ENCODE peak calls at places on chromosomes 16 and 17, in ten cellular contexts. One of them, this sample, is unnamed. For H3K36me3 and H3K4me1, the result is how much of the 10 kb centered on the place peaks cover.

GRCh38 chr17:45160505-45161287 is 979 bp upstream of the HEXIM2 start:
- DNase-seq in psoas muscle: peak
- DNase-seq in stomach: peak
- DNase-seq in MM.1S: peak
- DNase-seq in PC-3: peak
- DNase-seq in mucosa of descending colon: peak
- DNase-seq in right lobe of liver: peak
- DNase-seq in cardiac muscle cell: peak
- DNase-seq in heart left ventricle: peak
- DNase-seq in tibial nerve: peak
- DNase-seq in this sample: peak

GRCh38 chr17:2814499-2815341 is 18.5 kb downstream of the RAP1GAP2 start:
- DNase-seq in stomach: no peak
- DNase-seq in heart left ventricle: no peak
- DNase-seq in cardiac muscle cell: no peak
- DNase-seq in right lobe of liver: no peak
- DNase-seq in PC-3: peak
- DNase-seq in MM.1S: peak
- DNase-seq in mucosa of descending colon: peak
- DNase-seq in tibial nerve: no peak
- DNase-seq in psoas muscle: peak
- DNase-seq in this sample: no peak

GRCh38 chr17:80789356-80789902 is 202.2 kb upstream of the CHMP6 start:
- DNase-seq in mucosa of descending colon: no peak
- DNase-seq in heart left ventricle: peak
- DNase-seq in stomach: no peak
- DNase-seq in PC-3: peak
- DNase-seq in MM.1S: no peak
- DNase-seq in psoas muscle: no peak
- DNase-seq in right lobe of liver: no peak
- DNase-seq in tibial nerve: peak
- DNase-seq in cardiac muscle cell: peak
- DNase-seq in this sample: no peak

GRCh38 chr16:3088925-3089716 is 10.0 kb downstream of the ZSCAN10 start:
- DNase-seq in tibial nerve: no peak
- DNase-seq in heart left ventricle: no peak
- DNase-seq in cardiac muscle cell: no peak
- DNase-seq in stomach: no peak
- DNase-seq in mucosa of descending colon: no peak
- DNase-seq in psoas muscle: peak
- DNase-seq in right lobe of liver: peak
- DNase-seq in PC-3: no peak
- DNase-seq in MM.1S: no peak
- DNase-seq in this sample: no peak

GRCh38 chr16:7055443-7055842 is 277.2 kb upstream of the RBFOX1 start:
- DNase-seq in heart left ventricle: no peak
- DNase-seq in stomach: no peak
- DNase-seq in right lobe of liver: no peak
- DNase-seq in mucosa of descending colon: no peak
- DNase-seq in PC-3: no peak
- DNase-seq in psoas muscle: no peak
- DNase-seq in cardiac muscle cell: no peak
- DNase-seq in tibial nerve: no peak
- DNase-seq in MM.1S: no peak
- DNase-seq in this sample: no peak

GRCh38 chr17:54900457-54901229 is at the start of gene TOM1L1:
- DNase-seq in psoas muscle: peak
- DNase-seq in MM.1S: peak
- DNase-seq in heart left ventricle: peak
- DNase-seq in right lobe of liver: peak
- DNase-seq in mucosa of descending colon: peak
- DNase-seq in PC-3: peak
- DNase-seq in cardiac muscle cell: peak
- DNase-seq in tibial nerve: no peak
- DNase-seq in stomach: peak
- DNase-seq in this sample: peak

GRCh38 chr17:16013943-16014407 is 14.4 kb downstream of the TTC19 start:
- DNase-seq in cardiac muscle cell: peak
- DNase-seq in MM.1S: no peak
- DNase-seq in heart left ventricle: no peak
- DNase-seq in PC-3: peak
- DNase-seq in mucosa of descending colon: no peak
- DNase-seq in right lobe of liver: no peak
- DNase-seq in stomach: no peak
- DNase-seq in tibial nerve: no peak
- DNase-seq in psoas muscle: no peak
- DNase-seq in this sample: no peak

GRCh38 chr16:85157813-85158701 is 45.8 kb upstream of the CIBAR2 start:
- DNase-seq in heart left ventricle: no peak
- DNase-seq in right lobe of liver: no peak
- DNase-seq in tibial nerve: no peak
- DNase-seq in cardiac muscle cell: no peak
- DNase-seq in psoas muscle: no peak
- DNase-seq in stomach: no peak
- DNase-seq in MM.1S: no peak
- DNase-seq in mucosa of descending colon: no peak
- DNase-seq in PC-3: no peak
- DNase-seq in this sample: peak

GRCh38 chr16:49921791-49922456 is 66.0 kb upstream of the ZNF423 start:
- DNase-seq in PC-3: peak
- DNase-seq in heart left ventricle: peak
- DNase-seq in psoas muscle: peak
- DNase-seq in tibial nerve: peak
- DNase-seq in cardiac muscle cell: peak
- DNase-seq in stomach: peak
- DNase-seq in MM.1S: peak
- DNase-seq in right lobe of liver: peak
- DNase-seq in mucosa of descending colon: peak
- DNase-seq in this sample: peak

GRCh38 chr16:69888005-69888560 is 63.1 kb upstream of the CLEC18A start:
- DNase-seq in stomach: no peak
- DNase-seq in PC-3: no peak
- DNase-seq in right lobe of liver: no peak
- DNase-seq in MM.1S: no peak
- DNase-seq in cardiac muscle cell: no peak
- DNase-seq in mucosa of descending colon: no peak
- DNase-seq in heart left ventricle: no peak
- DNase-seq in tibial nerve: no peak
- DNase-seq in psoas muscle: no peak
- DNase-seq in this sample: peak

GRCh38 chr16:69886726-69887125 is 64.4 kb upstream of the CLEC18A start:
- DNase-seq in right lobe of liver: no peak
- DNase-seq in stomach: no peak
- DNase-seq in psoas muscle: no peak
- DNase-seq in PC-3: no peak
- DNase-seq in MM.1S: no peak
- DNase-seq in mucosa of descending colon: no peak
- DNase-seq in heart left ventricle: no peak
- DNase-seq in tibial nerve: no peak
- DNase-seq in cardiac muscle cell: no peak
- DNase-seq in this sample: no peak

GRCh38 chr16:69890114-69890890 is 60.8 kb upstream of the CLEC18A start:
- DNase-seq in heart left ventricle: peak
- DNase-seq in psoas muscle: peak
- DNase-seq in right lobe of liver: no peak
- DNase-seq in mucosa of descending colon: peak
- DNase-seq in cardiac muscle cell: peak
- DNase-seq in MM.1S: no peak
- DNase-seq in tibial nerve: peak
- DNase-seq in PC-3: no peak
- DNase-seq in stomach: peak
- DNase-seq in this sample: no peak

GRCh38 chr16:69890891-69891282 is 60.2 kb upstream of the CLEC18A start:
- DNase-seq in heart left ventricle: no peak
- DNase-seq in mucosa of descending colon: peak
- DNase-seq in cardiac muscle cell: no peak
- DNase-seq in right lobe of liver: no peak
- DNase-seq in psoas muscle: no peak
- DNase-seq in stomach: no peak
- DNase-seq in PC-3: no peak
- DNase-seq in tibial nerve: no peak
- DNase-seq in MM.1S: no peak
- DNase-seq in this sample: no peak

GRCh38 chr16:69889295-69889964 is 61.7 kb upstream of the CLEC18A start:
- DNase-seq in stomach: no peak
- DNase-seq in MM.1S: no peak
- DNase-seq in tibial nerve: no peak
- DNase-seq in psoas muscle: no peak
- DNase-seq in mucosa of descending colon: no peak
- DNase-seq in cardiac muscle cell: no peak
- DNase-seq in heart left ventricle: no peak
- DNase-seq in right lobe of liver: no peak
- DNase-seq in PC-3: no peak
- DNase-seq in this sample: no peak
- H3K36me3 ChIP-seq in stomach: under half
- H3K36me3 ChIP-seq in MM.1S: under half
- H3K36me3 ChIP-seq in tibial nerve: under half
- H3K36me3 ChIP-seq in psoas muscle: under half
- H3K36me3 ChIP-seq in mucosa of descending colon: under half
- H3K36me3 ChIP-seq in cardiac muscle cell: under half
- H3K36me3 ChIP-seq in heart left ventricle: under half
- H3K36me3 ChIP-seq in right lobe of liver: under half
- H3K36me3 ChIP-seq in PC-3: under half
- H3K36me3 ChIP-seq in this sample: under half

GRCh38 chr16:4788910-4789309 is 765 bp upstream of the SEPTIN12 start:
- DNase-seq in psoas muscle: no peak
- DNase-seq in heart left ventricle: no peak
- DNase-seq in stomach: no peak
- DNase-seq in mucosa of descending colon: no peak
- DNase-seq in PC-3: no peak
- DNase-seq in cardiac muscle cell: no peak
- DNase-seq in MM.1S: no peak
- DNase-seq in tibial nerve: no peak
- DNase-seq in right lobe of liver: no peak
- DNase-seq in this sample: no peak
- H3K4me1 ChIP-seq in psoas muscle: under half
- H3K4me1 ChIP-seq in heart left ventricle: under half
- H3K4me1 ChIP-seq in stomach: under half
- H3K4me1 ChIP-seq in mucosa of descending colon: under half
- H3K4me1 ChIP-seq in PC-3: under half
- H3K4me1 ChIP-seq in cardiac muscle cell: under half
- H3K4me1 ChIP-seq in MM.1S: under half
- H3K4me1 ChIP-seq in tibial nerve: under half
- H3K4me1 ChIP-seq in right lobe of liver: under half
- H3K4me1 ChIP-seq in this sample: under half

DNA sequence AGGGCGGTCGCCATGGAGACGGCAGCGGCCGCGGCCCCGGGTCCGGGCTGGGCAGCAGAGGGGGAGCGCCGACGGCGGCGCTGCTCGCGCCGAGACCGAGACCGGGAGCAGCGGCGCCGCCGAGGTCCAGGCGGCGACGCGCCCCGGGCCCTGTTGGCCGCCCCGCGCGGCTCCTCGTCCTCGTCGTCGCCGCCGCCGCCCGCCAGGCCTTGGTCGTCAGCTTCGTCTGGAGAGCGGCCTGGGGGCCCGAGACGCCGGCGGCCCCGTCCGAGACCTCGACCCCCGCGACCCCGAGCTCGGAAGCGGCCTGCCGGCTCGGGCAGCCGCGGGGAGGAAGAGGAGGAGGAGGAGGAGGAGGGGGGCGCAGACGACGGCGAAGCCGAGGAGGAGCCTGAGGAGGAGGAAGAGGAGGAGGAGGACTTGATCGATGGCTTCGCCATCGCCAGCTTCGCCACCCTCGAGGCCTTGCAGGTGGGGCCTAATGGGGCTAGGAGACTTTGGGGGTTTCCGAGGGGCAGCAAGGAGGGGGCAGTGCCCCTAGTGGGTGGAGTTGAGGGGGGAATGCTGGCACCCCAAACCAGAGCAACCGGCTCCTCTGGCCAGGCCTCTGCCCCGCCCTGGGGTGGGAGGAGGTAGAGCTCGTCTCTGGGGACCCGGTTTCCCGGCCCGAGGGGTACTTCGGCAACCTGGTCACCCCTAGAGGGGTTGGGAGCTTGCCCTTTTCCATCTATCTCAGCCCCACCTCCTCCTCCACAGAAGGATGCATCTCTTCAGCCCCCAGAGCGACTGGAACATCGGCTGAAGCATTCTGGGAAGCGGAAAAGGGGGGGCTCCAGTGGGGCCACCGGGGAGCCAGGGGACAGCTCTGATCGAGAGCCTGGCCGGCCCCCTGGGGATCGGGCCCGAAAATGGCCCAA is 1.5 kb downstream of the FBRS start:
- DNase-seq in MM.1S: peak
- DNase-seq in right lobe of liver: no peak
- DNase-seq in tibial nerve: no peak
- DNase-seq in mucosa of descending colon: peak
- DNase-seq in cardiac muscle cell: no peak
- DNase-seq in psoas muscle: peak
- DNase-seq in heart left ventricle: peak
- DNase-seq in stomach: no peak
- DNase-seq in PC-3: no peak
- DNase-seq in this sample: no peak
- TF ChIP-seq CTCF in MM.1S: no peak
- TF ChIP-seq CTCF in right lobe of liver: no peak
- TF ChIP-seq CTCF in tibial nerve: no peak
- TF ChIP-seq CTCF in mucosa of descending colon: no peak
- TF ChIP-seq CTCF in cardiac muscle cell: no peak
- TF ChIP-seq CTCF in psoas muscle: no peak
- TF ChIP-seq CTCF in heart left ventricle: no peak
- TF ChIP-seq CTCF in stomach: peak
- TF ChIP-seq CTCF in PC-3: no peak
- TF ChIP-seq CTCF in this sample: no peak

GRCh38 chr17:48856122-48856821 is 25.4 kb downstream of the CALCOCO2 start:
- DNase-seq in cardiac muscle cell: no peak
- DNase-seq in tibial nerve: no peak
- DNase-seq in right lobe of liver: no peak
- DNase-seq in mucosa of descending colon: no peak
- DNase-seq in MM.1S: no peak
- DNase-seq in PC-3: no peak
- DNase-seq in stomach: no peak
- DNase-seq in psoas muscle: no peak
- DNase-seq in heart left ventricle: no peak
- DNase-seq in this sample: no peak

GRCh38 chr17:48852251-48852650 is 21.4 kb downstream of the CALCOCO2 start:
- DNase-seq in PC-3: no peak
- DNase-seq in cardiac muscle cell: no peak
- DNase-seq in heart left ventricle: no peak
- DNase-seq in psoas muscle: no peak
- DNase-seq in tibial nerve: no peak
- DNase-seq in right lobe of liver: no peak
- DNase-seq in MM.1S: no peak
- DNase-seq in stomach: no peak
- DNase-seq in mucosa of descending colon: no peak
- DNase-seq in this sample: no peak

GRCh38 chr17:48860034-48860433 is 29.2 kb downstream of the CALCOCO2 start:
- DNase-seq in heart left ventricle: no peak
- DNase-seq in mucosa of descending colon: no peak
- DNase-seq in right lobe of liver: no peak
- DNase-seq in PC-3: no peak
- DNase-seq in cardiac muscle cell: no peak
- DNase-seq in psoas muscle: no peak
- DNase-seq in MM.1S: no peak
- DNase-seq in tibial nerve: no peak
- DNase-seq in stomach: no peak
- DNase-seq in this sample: peak

GRCh38 chr17:48850792-48851325 is 20.0 kb downstream of the CALCOCO2 start:
- DNase-seq in stomach: no peak
- DNase-seq in mucosa of descending colon: no peak
- DNase-seq in MM.1S: peak
- DNase-seq in tibial nerve: no peak
- DNase-seq in heart left ventricle: no peak
- DNase-seq in psoas muscle: no peak
- DNase-seq in right lobe of liver: no peak
- DNase-seq in PC-3: no peak
- DNase-seq in cardiac muscle cell: no peak
- DNase-seq in this sample: no peak

GRCh38 chr17:48854774-48855476 is 24.1 kb downstream of the CALCOCO2 start:
- DNase-seq in PC-3: no peak
- DNase-seq in psoas muscle: no peak
- DNase-seq in tibial nerve: no peak
- DNase-seq in heart left ventricle: no peak
- DNase-seq in right lobe of liver: no peak
- DNase-seq in cardiac muscle cell: no peak
- DNase-seq in MM.1S: no peak
- DNase-seq in mucosa of descending colon: no peak
- DNase-seq in stomach: no peak
- DNase-seq in this sample: peak
- H3K36me3 ChIP-seq in PC-3: under half
- H3K36me3 ChIP-seq in psoas muscle: under half
- H3K36me3 ChIP-seq in tibial nerve: half or more
- H3K36me3 ChIP-seq in heart left ventricle: half or more
- H3K36me3 ChIP-seq in right lobe of liver: half or more
- H3K36me3 ChIP-seq in cardiac muscle cell: under half
- H3K36me3 ChIP-seq in MM.1S: under half
- H3K36me3 ChIP-seq in mucosa of descending colon: under half
- H3K36me3 ChIP-seq in stomach: half or more
- H3K36me3 ChIP-seq in this sample: under half

This sample was measured in Caco-2.